ENCODE peak calls at places on chromosomes 3 and 15, in seven cellular contexts. Z is OCI-LY7, R is Panc1, E is heart left ventricle, S is upper lobe of left lung, N is breast epithelium, F is transverse colon. Q is an unnamed sample. For H3K9me3, the result is how much of the 10 kb centered on the place peaks cover.

GRCh38 chr3:41431386-41431785 is 232.1 kb downstream of the CTNNB1 start:
- DNase-seq in Z (no peak), F (no peak), S (no peak), R (no peak), E (no peak), N (no peak), Q (no peak)

GRCh38 chr3:71129611-71130515 is 453.7 kb downstream of the FOXP1 start:
- DNase-seq in N (no peak), S (no peak), E (no peak), F (no peak), R (no peak), Z (peak), Q (no peak)

GRCh38 chr3:154111365-154111764 is 9.8 kb upstream of the ARHGEF26 start:
- DNase-seq in Z (no peak), E (no peak), F (no peak), R (no peak), N (no peak), S (no peak), Q (no peak)

GRCh38 chr15:92159481-92159880 is 234.2 kb upstream of the ST8SIA2 start:
- DNase-seq in S (no peak), Z (no peak), F (no peak), R (no peak), E (no peak), N (no peak), Q (no peak)

GRCh38 chr3:112392393-112393359 is 59.7 kb downstream of the CD200 start:
- DNase-seq in Z (no peak), E (no peak), F (no peak), S (no peak), N (no peak), R (no peak), Q (no peak)

GRCh38 chr3:52393131-52393807 is 51.6 kb downstream of the SEMA3G start:
- DNase-seq in E (no peak), R (no peak), F (no peak), N (no peak), Z (no peak), S (no peak), Q (peak)

GRCh38 chr3:52534281-52535183 is 875 bp upstream of the NT5DC2 start:
- DNase-seq in N (no peak), E (no peak), R (no peak), S (peak), F (no peak), Z (peak), Q (no peak)

GRCh38 chr3:62667714-62668113 is 207.5 kb downstream of the CADPS start:
- DNase-seq in R (no peak), F (no peak), Z (peak), S (no peak), E (no peak), N (no peak), Q (no peak)

GRCh38 chr3:15932348-15933300 is 134.8 kb upstream of the ANKRD28 start:
- DNase-seq in N (no peak), S (no peak), R (no peak), E (no peak), Z (no peak), F (no peak), Q (no peak)

GRCh38 chr3:61927332-61927731 is 366.0 kb downstream of the PTPRG start:
- DNase-seq in R (no peak), F (peak), Z (no peak), S (no peak), E (peak), N (peak), Q (no peak)

GRCh38 chr3:66425032-66425431 is 75.8 kb downstream of the LRIG1 start:
- DNase-seq in E (peak), Z (no peak), R (no peak), N (no peak), S (no peak), F (no peak), Q (no peak)

GRCh38 chr15:77901921-77902750 is 175.4 kb downstream of the TBC1D2B start:
- DNase-seq in Z (peak), E (peak), S (no peak), F (no peak), R (no peak), N (no peak), Q (no peak)

GRCh38 chr3:9254764-9255163 is 5.3 kb upstream of the SRGAP3 start:
- DNase-seq in F (no peak), E (no peak), R (no peak), N (no peak), Z (no peak), S (no peak), Q (no peak)
- H3K9me3 ChIP-seq in F (under half), E (under half), R (under half), N (under half), Z (under half), S (under half), Q (under half)

GRCh38 chr3:197761784-197762183 is 12.1 kb downstream of the FYTTD1 start:
- DNase-seq in N (no peak), S (no peak), R (no peak), Z (no peak), E (no peak), F (no peak), Q (no peak)
- H3K9me3 ChIP-seq in N (under half), S (under half), R (under half), Z (under half), E (under half), F (under half), Q (under half)

GRCh38 chr3:65006300-65006739 is 318.5 kb upstream of the ADAMTS9 start:
- DNase-seq in F (no peak), R (no peak), Z (no peak), N (no peak), S (no peak), E (no peak), Q (no peak)
- H3K9me3 ChIP-seq in F (under half), R (under half), Z (under half), N (under half), S (under half), E (under half), Q (under half)

GRCh38 chr3:34758630-34759261 is 880.6 kb upstream of the ARPP21 start:
- DNase-seq in F (no peak), E (no peak), N (no peak), Z (no peak), R (no peak), S (peak), Q (no peak)
- H3K9me3 ChIP-seq in F (under half), E (under half), N (under half), Z (under half), R (under half), S (under half), Q (under half)

DNA sequence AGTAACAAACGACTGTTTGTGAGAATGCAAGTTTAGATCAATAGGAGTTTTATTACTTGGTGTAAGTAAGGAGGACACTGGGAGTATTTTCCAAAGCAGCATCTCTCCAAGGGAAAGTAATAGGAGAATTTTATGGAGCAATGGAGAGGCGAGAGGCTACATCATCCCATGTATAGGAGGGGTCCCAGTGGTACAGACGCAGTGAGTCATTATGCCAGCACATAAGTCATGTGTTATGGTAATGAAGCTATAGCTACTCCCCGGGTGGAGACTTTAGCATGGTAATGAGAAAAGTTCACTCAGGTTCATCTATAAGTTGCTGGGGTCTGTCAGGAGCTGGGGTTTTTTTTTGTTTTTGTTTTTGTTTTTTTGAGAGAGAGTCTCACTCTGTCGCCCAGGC is 29.5 kb upstream of the ZNF445 start:
- DNase-seq in E (no peak), F (no peak), R (no peak), N (no peak), S (no peak), Z (no peak), Q (no peak)
- H3K9me3 ChIP-seq in E (under half), F (under half), R (under half), N (under half), S (under half), Z (under half), Q (under half)

GRCh38 chr15:79918278-79918677 is 21.5 kb upstream of the MTHFS start:
- DNase-seq in E (no peak), N (no peak), R (no peak), F (no peak), S (peak), Z (no peak), Q (no peak)
- H3K9me3 ChIP-seq in E (under half), N (half or more), R (half or more), F (half or more), S (half or more), Z (half or more), Q (under half)

GRCh38 chr15:74207652-74208440 is 5.3 kb upstream of the STRA6 start:
- DNase-seq in N (no peak), S (no peak), Z (no peak), E (no peak), F (no peak), R (no peak), Q (no peak)

GRCh38 chr15:74208496-74208895 is 5.9 kb upstream of the STRA6 start:
- DNase-seq in Z (no peak), F (no peak), E (no peak), R (no peak), N (no peak), S (no peak), Q (no peak)

GRCh38 chr15:74205593-74205969 is 3.0 kb upstream of the STRA6 start:
- DNase-seq in R (no peak), E (no peak), Z (no peak), F (no peak), S (no peak), N (no peak), Q (no peak)

GRCh38 chr15:74208901-74209559 is 6.4 kb upstream of the STRA6 start:
- DNase-seq in Z (no peak), E (no peak), R (no peak), F (no peak), S (no peak), N (no peak), Q (no peak)

DNA sequence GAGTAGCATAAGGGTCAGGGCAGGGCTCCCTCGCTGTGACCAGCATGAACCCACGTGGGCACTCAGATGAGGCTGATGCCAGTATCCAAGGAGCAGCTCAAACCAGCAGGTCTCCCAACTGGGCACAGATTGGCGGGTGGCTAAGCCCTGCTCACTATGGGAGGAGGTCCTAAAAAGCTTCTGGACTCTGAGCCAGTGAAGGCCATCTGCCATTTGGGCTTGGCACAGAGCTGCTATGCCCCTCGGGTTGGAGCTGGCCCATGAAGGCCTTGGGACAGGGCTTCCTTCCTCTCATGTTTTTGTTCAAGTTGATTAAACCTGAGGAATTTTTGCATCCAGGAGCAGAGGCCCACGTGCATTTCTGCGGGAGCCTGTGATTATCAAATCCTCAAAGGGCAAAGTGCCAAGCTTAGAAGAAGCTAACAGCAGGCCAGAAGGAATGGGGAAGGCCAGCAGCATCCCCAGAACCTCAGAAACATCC is 4.3 kb upstream of the STRA6 start:
- DNase-seq in S (no peak), F (no peak), E (no peak), R (no peak), N (no peak), Z (no peak), Q (no peak)
- H3K9me3 ChIP-seq in S (under half), F (under half), E (under half), R (under half), N (under half), Z (under half), Q (under half)

DNA sequence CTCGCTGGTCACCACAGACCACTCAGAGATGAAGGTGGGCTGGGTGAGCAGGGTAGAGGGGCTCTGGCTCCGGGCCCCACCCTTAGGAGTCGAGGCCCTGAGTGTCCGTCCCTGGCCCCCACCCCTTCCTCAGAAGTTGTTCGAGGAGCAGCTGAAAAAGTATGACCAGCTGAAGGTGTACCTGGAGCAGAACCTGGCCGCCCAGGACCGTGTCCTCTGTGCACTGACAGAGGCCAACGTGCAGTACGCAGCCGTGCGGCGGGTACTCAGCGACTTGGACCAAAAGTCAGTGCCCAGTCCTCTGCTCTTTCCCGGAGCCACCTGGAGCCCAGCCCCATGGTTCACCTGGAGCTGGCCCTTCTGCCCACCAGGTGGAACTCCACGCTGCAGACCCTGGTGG is 28.5 kb downstream of the PTPN23 start:
- DNase-seq in S (peak), F (no peak), N (no peak), R (no peak), Z (no peak), E (no peak), Q (no peak)
- H3K9me3 ChIP-seq in S (under half), F (under half), N (under half), R (under half), Z (under half), E (under half), Q (under half)